ENCODE peak calls at places on chromosomes 1 and 21, in six cellular contexts. E, M, Q, U, G and J are unnamed samples.

GRCh38 chr1:234065794-234066447 is 161.4 kb downstream of the SLC35F3 start:
- DNase-seq in E (peak; percentile 75), M (no peak), Q (peak; percentile 79), U (peak; percentile 48), G (peak; percentile 90), J (peak; percentile 2)

GRCh38 chr1:170634293-170634692 is 29.6 kb upstream of the PRRX1 start:
- DNase-seq in E (no peak), M (no peak), Q (no peak), U (no peak), G (no peak), J (peak; percentile 93)

GRCh38 chr1:17485280-17485679 is 45.8 kb upstream of the RCC2 start:
- DNase-seq in E (no peak), M (no peak), Q (no peak), U (no peak), G (no peak), J (no peak)

GRCh38 chr1:66981679-66982078 is 56.9 kb downstream of the MIER1 start:
- DNase-seq in E (no peak), M (no peak), Q (peak; percentile 28), U (peak; percentile 38), G (no peak), J (no peak)

GRCh38 chr1:112699425-112700144 is 7.3 kb downstream of the RHOC start:
- DNase-seq in E (no peak), M (no peak), Q (no peak), U (no peak), G (no peak), J (no peak)

GRCh38 chr21:32814528-32814927 is 43.0 kb upstream of the PAXBP1 start:
- DNase-seq in E (no peak), M (no peak), Q (no peak), U (no peak), G (no peak), J (no peak)

GRCh38 chr1:174812026-174812425 is 187.7 kb upstream of the CACYBP start:
- DNase-seq in E (no peak), M (no peak), Q (no peak), U (no peak), G (no peak), J (no peak)

GRCh38 chr1:84944767-84945486 is 51.9 kb upstream of the LPAR3 start:
- DNase-seq in E (peak; percentile 61), M (no peak), Q (peak; percentile 35), U (peak; percentile 74), G (peak; percentile 72), J (peak; percentile 81)

GRCh38 chr1:221923921-221924598 is 182.2 kb upstream of the DUSP10 start:
- DNase-seq in E (no peak), M (no peak), Q (no peak), U (no peak), G (no peak), J (no peak)

GRCh38 chr1:66000033-66000637 is 207.4 kb downstream of the PDE4B start:
- DNase-seq in E (no peak), M (no peak), Q (no peak), U (no peak), G (no peak), J (no peak)

GRCh38 chr1:111837398-111837797 is 81.7 kb downstream of the DDX20 start:
- DNase-seq in E (no peak), M (no peak), Q (no peak), U (peak; percentile 60), G (no peak), J (no peak)

GRCh38 chr21:37683396-37684114 is 232.7 kb downstream of the KCNJ6 start:
- DNase-seq in E (no peak), M (no peak), Q (no peak), U (no peak), G (no peak), J (no peak)

DNA sequence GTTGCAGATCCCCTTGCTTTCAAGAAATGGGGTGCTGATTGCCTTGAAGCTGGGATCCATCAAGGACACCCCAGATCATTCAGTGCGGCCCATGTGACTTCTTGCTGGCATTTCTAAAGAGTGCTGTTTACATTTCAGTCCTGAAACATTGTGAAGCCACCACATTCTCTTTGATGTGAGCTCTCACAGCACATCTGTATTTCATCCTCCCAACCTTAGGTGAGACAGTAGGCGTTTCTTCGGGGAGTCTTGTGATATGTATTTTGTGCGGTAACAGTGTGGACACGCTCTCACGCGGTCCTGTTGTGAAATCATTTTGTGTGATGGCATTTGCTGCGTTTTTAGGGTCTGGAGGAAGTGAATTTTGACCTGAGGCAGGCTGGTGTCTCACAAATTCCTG is 57.3 kb downstream of the CACHD1 start:
- DNase-seq in E (no peak), M (no peak), Q (no peak), U (no peak), G (no peak), J (no peak)
- TF ChIP-seq CTCF in E (no peak), M (no peak), Q (no peak), U (no peak), G (no peak), J (no peak)

GRCh38 chr1:150256193-150256548 is 1.4 kb upstream of the CA14 start:
- DNase-seq in E (no peak), M (no peak), Q (no peak), U (no peak), G (no peak), J (peak; percentile 8)
- TF ChIP-seq CTCF in E (no peak), M (no peak), Q (no peak), U (no peak), G (no peak), J (peak; percentile 33)

DNA sequence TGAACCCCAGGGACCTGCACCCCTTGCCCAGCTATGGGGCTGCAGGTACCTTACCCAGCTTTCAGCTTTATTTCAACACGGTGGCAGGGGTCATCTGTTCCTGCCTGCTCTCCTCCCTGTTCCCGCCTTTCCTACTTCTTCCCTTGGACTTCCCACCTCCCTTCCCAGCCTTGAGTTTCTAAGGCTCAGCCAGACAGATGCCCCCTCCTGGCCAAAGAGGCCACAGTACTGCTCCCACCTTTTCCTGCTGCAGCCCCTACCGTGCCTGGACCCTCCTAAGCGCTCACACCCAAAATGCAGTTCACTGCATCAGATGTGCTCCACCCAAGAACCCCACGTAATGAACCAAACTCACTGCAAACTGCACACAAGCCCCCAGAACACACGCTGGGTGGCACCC is 7.7 kb downstream of the NOC2L start:
- DNase-seq in E (no peak), M (no peak), Q (no peak), U (no peak), G (no peak), J (peak; percentile 16)
- TF ChIP-seq CTCF in E (no peak), M (no peak), Q (no peak), U (no peak), G (peak; percentile 47), J (peak; percentile 65)

DNA sequence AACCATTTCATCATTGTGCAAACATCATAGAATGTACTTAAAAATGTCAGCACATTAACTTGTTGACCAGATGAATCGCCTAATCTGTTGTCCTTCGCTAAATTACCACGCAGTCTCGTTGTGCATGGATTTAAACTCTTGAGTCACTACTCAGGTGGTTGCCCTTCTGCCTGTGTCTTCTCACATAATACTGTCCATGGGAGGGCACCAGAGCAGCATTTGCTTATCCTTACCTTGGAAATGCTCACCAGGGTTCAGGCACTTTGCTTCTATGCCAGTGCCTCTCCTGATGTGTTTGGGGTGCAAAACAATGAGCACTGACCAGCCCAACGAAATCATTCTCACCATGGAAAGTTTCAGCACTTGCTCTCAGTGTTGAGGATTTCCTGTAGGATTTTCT is 559.9 kb downstream of the RWDD3 start:
- DNase-seq in E (no peak), M (no peak), Q (no peak), U (no peak), G (no peak), J (no peak)
- TF ChIP-seq CTCF in E (peak; percentile 32), M (no peak), Q (peak; percentile 30), U (no peak), G (peak; percentile 42), J (no peak)

GRCh38 chr1:63626222-63626621 is 33.0 kb downstream of the PGM1 start:
- DNase-seq in E (no peak), M (no peak), Q (no peak), U (no peak), G (no peak), J (no peak)

GRCh38 chr1:63621698-63622097 is 28.5 kb downstream of the PGM1 start:
- DNase-seq in E (no peak), M (no peak), Q (no peak), U (peak; percentile 25), G (no peak), J (no peak)

GRCh38 chr1:63623952-63624351 is 30.7 kb downstream of the PGM1 start:
- DNase-seq in E (no peak), M (no peak), Q (no peak), U (no peak), G (no peak), J (no peak)

GRCh38 chr1:63622847-63623566 is 29.8 kb downstream of the PGM1 start:
- DNase-seq in E (no peak), M (no peak), Q (no peak), U (no peak), G (no peak), J (no peak)

DNA sequence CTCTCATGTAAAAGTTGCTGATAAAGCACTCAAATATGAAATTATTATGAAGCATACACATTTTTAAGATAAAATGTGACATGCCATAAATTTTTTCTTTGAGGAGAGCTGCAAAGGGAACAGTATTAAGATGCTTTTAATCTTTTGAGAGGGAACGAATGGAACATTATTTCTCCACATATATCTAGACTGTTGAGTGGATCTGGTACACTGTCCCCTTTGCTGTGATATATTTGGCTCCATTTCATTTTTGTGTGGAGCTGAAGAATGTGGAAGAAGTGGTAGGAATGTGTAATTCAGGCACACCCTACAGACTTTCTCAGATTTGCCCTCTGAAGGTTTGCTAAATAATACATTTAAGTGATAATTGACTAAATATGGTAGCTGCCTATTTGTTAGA is 31.7 kb downstream of the PGM1 start:
- DNase-seq in E (no peak), M (no peak), Q (no peak), U (no peak), G (no peak), J (peak; percentile 20)
- TF ChIP-seq CTCF in E (no peak), M (no peak), Q (no peak), U (no peak), G (peak; percentile 53), J (peak; percentile 64)

GRCh38 chr21:26909972-26910371 is 56.9 kb downstream of the ADAMTS5 start:
- DNase-seq in E (no peak), M (no peak), Q (no peak), U (no peak), G (no peak), J (no peak)
- TF ChIP-seq CTCF in E (no peak), M (no peak), Q (peak; percentile 12), U (no peak), G (no peak), J (peak; percentile 41)

GRCh38 chr21:39209334-39209688 is 26.1 kb upstream of the PSMG1 start:
- DNase-seq in E (no peak), M (no peak), Q (no peak), U (no peak), G (no peak), J (no peak)

GRCh38 chr21:39208624-39209333 is 25.5 kb upstream of the PSMG1 start:
- DNase-seq in E (no peak), M (no peak), Q (no peak), U (no peak), G (no peak), J (no peak)

GRCh38 chr21:39204134-39204533 is 20.9 kb upstream of the PSMG1 start:
- DNase-seq in E (no peak), M (no peak), Q (no peak), U (no peak), G (no peak), J (no peak)
- TF ChIP-seq CTCF in E (peak; percentile 23), M (no peak), Q (no peak), U (peak; percentile 27), G (peak; percentile 53), J (peak; percentile 60)

GRCh38 chr21:46316708-46317324 is 6.9 kb downstream of the C21orf58 start:
- DNase-seq in E (no peak), M (no peak), Q (no peak), U (no peak), G (no peak), J (no peak)
- TF ChIP-seq CTCF in E (no peak), M (no peak), Q (no peak), U (no peak), G (no peak), J (no peak)

GRCh38 chr1:93821412-93822144 is 57.4 kb downstream of the DNTTIP2 start:
- DNase-seq in E (no peak), M (no peak), Q (no peak), U (no peak), G (no peak), J (no peak)
- TF ChIP-seq CTCF in E (no peak), M (no peak), Q (no peak), U (no peak), G (no peak), J (no peak)